ENCODE peak calls at places on chromosomes 11 and 22, in nine cellular contexts. X is brain microvascular endothelial cell; E is caudate nucleus; T is ascending aorta; U is endothelial cell; G is Panc1; P is OCI-M1; L is stimulated activated CD8-positive, alpha-beta memory T cell treated with anti-CD3 and anti-CD28 coated beads, Interleukin-7, amount 100 ng/mL, for 24 hours; K is neural crest cell. S is an unnamed sample.

GRCh38 chr22:40627612-40628011 is 8.9 kb downstream of the MRTFA start:
- DNase-seq in G (no peak), K (no peak), P (no peak), U (no peak), E (no peak), X (no peak), T (no peak), L (no peak), S (no peak)

GRCh38 chr22:47158457-47158856 is 396.0 kb downstream of the TBC1D22A start:
- DNase-seq in K (no peak), E (no peak), T (no peak), P (no peak), U (no peak), L (no peak), X (no peak), G (no peak), S (no peak)

GRCh38 chr11:61730222-61730994 is 22.0 kb upstream of the MYRF start:
- DNase-seq in T (no peak), G (no peak), P (no peak), U (no peak), K (no peak), L (no peak), E (no peak), X (no peak), S (no peak)

GRCh38 chr11:118008271-118008903 is 22.2 kb downstream of the IL10RA start:
- DNase-seq in K (no peak), L (no peak), X (no peak), T (no peak), P (no peak), U (no peak), E (no peak), G (no peak), S (no peak)

GRCh38 chr11:11451501-11452005 is 98.5 kb upstream of the CSNK2A3 start:
- DNase-seq in X (no peak), P (peak; percentile 25), E (no peak), U (no peak), L (no peak), K (no peak), G (no peak), T (no peak), S (no peak)

GRCh38 chr11:72598901-72599300 is 75.3 kb downstream of the PDE2A start:
- DNase-seq in G (no peak), P (peak; percentile 70), K (peak; percentile 51), U (peak; percentile 73), X (peak; percentile 27), E (no peak), L (no peak), T (no peak), S (no peak)

GRCh38 chr11:22521226-22521625 is 104.4 kb downstream of the FANCF start:
- DNase-seq in K (no peak), U (no peak), T (no peak), X (peak; percentile 79), P (peak; percentile 48), L (no peak), E (no peak), G (no peak), S (no peak)

GRCh38 chr11:60795291-60795690 is 10.2 kb downstream of the MS4A10 start:
- DNase-seq in G (no peak), T (no peak), L (no peak), E (no peak), P (no peak), K (no peak), U (no peak), X (no peak), S (no peak)

GRCh38 chr11:71221201-71221600 is 31.2 kb downstream of the SHANK2 start:
- DNase-seq in P (no peak), X (no peak), U (no peak), G (no peak), T (peak; percentile 16), K (no peak), L (no peak), E (no peak), S (no peak)

GRCh38 chr22:41286639-41287091 is 678 bp upstream of the RANGAP1 start:
- DNase-seq in L (no peak), X (peak; percentile 55), E (no peak), K (no peak), P (peak; percentile 91), G (no peak), T (peak; percentile 71), U (peak; percentile 14), S (no peak)

GRCh38 chr11:57932105-57932504 is 91.6 kb upstream of the OR9Q1 start:
- DNase-seq in E (no peak), L (no peak), P (no peak), G (no peak), X (no peak), K (no peak), T (no peak), U (no peak), S (no peak)

GRCh38 chr11:40188848-40189247 is 1270.6 kb downstream of the LRRC4C start:
- DNase-seq in L (no peak), G (no peak), T (no peak), K (no peak), P (no peak), U (no peak), X (no peak), E (no peak), S (no peak)

GRCh38 chr22:30206964-30207363 is 39.6 kb downstream of the LIF start:
- DNase-seq in P (no peak), X (peak; percentile 98), K (no peak), T (no peak), G (peak; percentile 86), E (no peak), U (no peak), L (no peak), S (no peak)

GRCh38 chr22:42805016-42805997 is 51.8 kb downstream of the ARFGAP3 start:
- DNase-seq in P (no peak), E (no peak), G (no peak), T (peak; percentile 77), X (no peak), L (no peak), U (no peak), K (no peak), S (no peak)

GRCh38 chr11:2825886-2826678 is 59.5 kb downstream of the CDKN1C start:
- DNase-seq in X (peak; percentile 95), U (no peak), T (peak; percentile 95), P (no peak), L (no peak), K (no peak), E (no peak), G (no peak), S (no peak)

GRCh38 chr11:29317669-29318068 is 699.2 kb downstream of the KCNA4 start:
- DNase-seq in G (no peak), K (no peak), L (no peak), U (no peak), T (no peak), P (no peak), X (no peak), E (no peak), S (no peak)

GRCh38 chr11:80593981-80594380 is 1153.2 kb upstream of the TENM4 start:
- DNase-seq in G (peak; percentile 58), X (peak; percentile 88), P (peak; percentile 96), T (no peak), K (no peak), E (no peak), L (no peak), U (no peak), S (no peak)

GRCh38 chr11:59135648-59136461 is 6.8 kb upstream of the FAM111A start:
- DNase-seq in T (peak; percentile 91), P (peak; percentile 88), U (peak; percentile 93), G (no peak), E (peak; percentile 45), L (peak; percentile 85), K (peak; percentile 91), X (peak; percentile 71), S (peak; percentile 41)

GRCh38 chr11:76802621-76803020 is 19.5 kb downstream of the TSKU start:
- DNase-seq in X (no peak), G (no peak), L (no peak), T (peak; percentile 57), P (no peak), E (no peak), K (no peak), U (no peak), S (no peak)

GRCh38 chr11:63609971-63610580 is 4.2 kb downstream of the PLAAT3 start:
- DNase-seq in K (no peak), X (no peak), P (no peak), L (no peak), G (no peak), U (no peak), T (no peak), E (no peak), S (no peak)

GRCh38 chr11:12185914-12186313 is 75.5 kb downstream of the MICAL2 start:
- DNase-seq in E (no peak), K (no peak), P (no peak), U (no peak), T (peak; percentile 83), G (no peak), X (no peak), L (no peak), S (peak; percentile 25)

GRCh38 chr11:1260023-1260501 is 37.2 kb downstream of the MUC5B start:
- DNase-seq in T (no peak), E (no peak), U (peak; percentile 54), G (peak; percentile 13), L (no peak), K (no peak), X (no peak), P (peak; percentile 44), S (no peak)

GRCh38 chr11:27757953-27758352 is 57.7 kb upstream of the BDNF start:
- DNase-seq in X (peak; percentile 62), G (no peak), P (peak; percentile 69), L (no peak), E (no peak), U (no peak), T (no peak), K (no peak), S (no peak)

GRCh38 chr11:115761348-115761747 is 257.1 kb upstream of the CADM1 start:
- DNase-seq in X (no peak), E (no peak), P (no peak), K (no peak), U (no peak), L (no peak), T (no peak), G (no peak), S (no peak)

GRCh38 chr11:40754297-40754696 is 705.2 kb downstream of the LRRC4C start:
- DNase-seq in P (no peak), L (no peak), G (no peak), X (no peak), K (no peak), T (no peak), U (no peak), E (no peak), S (no peak)

GRCh38 chr11:93198221-93198650 is 445 bp upstream of the SLC36A4 start:
- DNase-seq in U (no peak), L (no peak), K (no peak), G (peak; percentile 4), X (peak; percentile 7), P (no peak), E (no peak), T (no peak), S (no peak)

GRCh38 chr22:37898441-37899181 is 7.5 kb upstream of the MICALL1 start:
- DNase-seq in U (no peak), L (no peak), K (no peak), T (no peak), E (no peak), X (no peak), G (no peak), P (no peak), S (no peak)

GRCh38 chr11:74010306-74010981 is 1.6 kb upstream of the UCP3 start:
- DNase-seq in G (no peak), P (peak; percentile 92), T (no peak), E (no peak), L (no peak), K (no peak), X (no peak), U (no peak), S (no peak)